ENCODE peak calls at places on chromosomes 11 and 22, in seven cellular contexts. J is ascending aorta, D is K562, W is pancreas, S is cardiac muscle cell, U is endothelial cell of umbilical vein, Z is mammary epithelial cell. A is an unnamed sample. For H3K36me3, the result is how much of the 10 kb centered on the place peaks cover.

GRCh38 chr22:45454260-45454659 is 40.8 kb downstream of the RIBC2 start:
- DNase-seq in J (no peak), D (no peak), W (no peak), S (peak), U (no peak), Z (no peak), A (no peak)

GRCh38 chr11:134498326-134499139 is 86.5 kb upstream of the B3GAT1 start:
- DNase-seq in J (no peak), D (no peak), W (no peak), S (no peak), U (no peak), Z (no peak), A (no peak)

GRCh38 chr11:71988050-71988449 is 10.7 kb upstream of the IL18BP start:
- DNase-seq in J (no peak), D (no peak), W (no peak), S (peak), U (no peak), Z (no peak), A (no peak)

GRCh38 chr11:47305734-47306483 is 36.0 kb downstream of the MADD start:
- DNase-seq in J (no peak), D (no peak), W (no peak), S (no peak), U (no peak), Z (no peak), A (no peak)

GRCh38 chr11:17439316-17439782 is 37.3 kb downstream of the ABCC8 start:
- DNase-seq in J (no peak), D (no peak), W (peak), S (no peak), U (no peak), Z (no peak), A (peak)

GRCh38 chr22:23534851-23535717 is 45.0 kb downstream of the IGLL1 start:
- DNase-seq in J (no peak), D (no peak), W (no peak), S (no peak), U (no peak), Z (no peak), A (no peak)

GRCh38 chr11:87259731-87260130 is 222.0 kb downstream of the TMEM135 start:
- DNase-seq in J (no peak), D (no peak), W (no peak), S (peak), U (no peak), Z (no peak), A (no peak)

GRCh38 chr11:32960553-32961164 is 55.0 kb upstream of the DEPDC7 start:
- DNase-seq in J (no peak), D (peak), W (no peak), S (peak), U (peak), Z (peak), A (peak)

GRCh38 chr11:16252373-16252772 is 104.0 kb downstream of the SOX6 start:
- DNase-seq in J (no peak), D (no peak), W (no peak), S (peak), U (peak), Z (no peak), A (peak)

GRCh38 chr11:118889796-118890195 is 6.1 kb downstream of the CXCR5 start:
- DNase-seq in J (peak), D (no peak), W (peak), S (peak), U (no peak), Z (peak), A (no peak)

GRCh38 chr11:1388763-1389102 is 1.0 kb upstream of the BRSK2 start:
- DNase-seq in J (no peak), D (no peak), W (no peak), S (no peak), U (no peak), Z (no peak), A (no peak)

GRCh38 chr11:48004456-48004855 is 24.1 kb downstream of the PTPRJ start:
- DNase-seq in J (no peak), D (no peak), W (no peak), S (no peak), U (no peak), Z (no peak), A (no peak)

GRCh38 chr22:17866127-17866526 is 91.9 kb upstream of the BID start:
- DNase-seq in J (no peak), D (no peak), W (no peak), S (no peak), U (no peak), Z (no peak), A (no peak)

GRCh38 chr22:38034884-38035529 is 22.2 kb upstream of the PICK1 start:
- DNase-seq in J (no peak), D (no peak), W (no peak), S (no peak), U (no peak), Z (no peak), A (no peak)

GRCh38 chr11:44264126-44264749 is 45.7 kb downstream of the ALX4 start:
- DNase-seq in J (no peak), D (no peak), W (no peak), S (no peak), U (no peak), Z (no peak), A (no peak)

GRCh38 chr11:36149538-36150242 is 139.5 kb downstream of the COMMD9 start:
- DNase-seq in J (peak), D (peak), W (peak), S (peak), U (peak), Z (peak), A (peak)
- TF ChIP-seq CTCF in J (no peak), D (peak), W (no peak), S (peak), U (peak), Z (peak), A (peak)

DNA sequence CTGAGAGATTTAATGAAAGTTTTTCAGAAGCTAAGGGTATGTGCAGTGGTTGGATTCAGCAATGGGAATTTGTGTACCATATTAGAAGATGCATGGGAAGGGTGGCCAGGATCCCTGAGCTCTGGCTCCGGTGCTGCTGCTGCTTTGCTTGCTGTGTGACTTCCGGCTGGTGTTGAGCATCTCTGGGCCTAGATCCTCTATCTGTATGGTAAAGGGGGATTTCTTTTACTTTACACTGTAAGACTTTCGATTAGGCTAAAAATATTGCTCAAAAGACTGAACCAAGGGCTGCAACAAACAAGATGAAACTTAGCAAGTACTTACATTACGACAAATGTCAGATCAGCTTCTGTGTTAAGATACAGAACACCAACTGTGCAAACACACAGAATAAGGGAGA is 39.1 kb downstream of the XRRA1 start:
- DNase-seq in J (no peak), D (no peak), W (no peak), S (no peak), U (no peak), Z (no peak), A (no peak)
- H3K4me3 ChIP-seq in J (no peak), D (no peak), W (no peak), S (no peak), U (no peak), Z (no peak), A (no peak)

DNA sequence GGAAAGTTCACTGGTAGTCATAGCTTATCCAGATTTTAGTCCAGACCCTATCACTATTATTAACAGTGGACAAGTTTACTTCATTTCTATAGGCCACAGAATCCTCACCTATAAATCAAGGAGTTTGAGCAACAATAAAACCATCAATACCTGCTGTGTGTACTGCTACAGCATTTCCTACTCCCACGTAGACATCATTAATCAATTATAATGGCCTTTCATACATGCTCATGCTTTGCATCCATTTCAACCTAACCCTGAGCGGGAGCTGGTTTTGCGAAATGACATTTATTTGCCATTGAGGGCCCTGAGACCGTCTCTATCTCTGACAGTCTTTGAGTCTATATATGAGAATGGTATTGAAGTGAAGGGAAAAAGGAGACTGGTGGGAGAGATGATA is 312.3 kb downstream of the FAT3 start:
- DNase-seq in J (no peak), D (no peak), W (no peak), S (no peak), U (no peak), Z (no peak), A (no peak)
- H3K36me3 ChIP-seq in J (under half), D (under half), W (under half), S (under half), U (under half), Z (under half), A (under half)

GRCh38 chr22:41561335-41561734 is 525 bp downstream of the CSDC2 start:
- DNase-seq in J (no peak), D (no peak), W (no peak), S (no peak), U (no peak), Z (no peak), A (no peak)

GRCh38 chr22:41560095-41560487 is 719 bp upstream of the CSDC2 start:
- DNase-seq in J (no peak), D (no peak), W (no peak), S (no peak), U (no peak), Z (no peak), A (no peak)

GRCh38 chr22:41561788-41562187 is 978 bp downstream of the CSDC2 start:
- DNase-seq in J (no peak), D (no peak), W (peak), S (no peak), U (no peak), Z (no peak), A (no peak)

GRCh38 chr22:41555325-41555724 is 5.5 kb upstream of the CSDC2 start:
- DNase-seq in J (no peak), D (no peak), W (no peak), S (peak), U (no peak), Z (no peak), A (no peak)

GRCh38 chr22:41557401-41558240 is 3.2 kb upstream of the CSDC2 start:
- DNase-seq in J (peak), D (peak), W (peak), S (peak), U (peak), Z (peak), A (peak)
- TF ChIP-seq CTCF in J (no peak), D (no peak), W (no peak), S (no peak), U (no peak), Z (no peak), A (no peak)

DNA sequence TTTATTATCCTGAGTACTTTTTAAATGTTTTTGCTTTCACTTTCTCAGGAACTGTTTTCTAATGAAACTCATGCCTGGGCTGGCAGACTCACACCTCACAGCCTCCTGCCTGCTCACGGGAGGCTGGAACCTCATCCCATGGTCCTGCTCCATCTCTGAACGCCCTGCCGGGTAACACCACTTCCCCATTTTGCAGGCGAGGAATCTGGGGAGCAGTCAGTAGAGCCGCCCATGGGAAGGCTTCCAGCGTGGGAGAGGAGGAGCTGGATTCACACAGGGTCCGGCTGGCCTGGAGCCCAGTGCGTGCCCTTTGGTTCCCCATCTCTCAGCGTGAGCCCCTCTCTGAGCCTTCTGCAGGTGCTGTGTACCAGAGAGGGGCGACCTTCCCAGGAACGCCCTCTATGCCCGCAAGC is 53.6 kb downstream of the SCUBE1 start:
- DNase-seq in J (no peak), D (no peak), W (no peak), S (peak), U (peak), Z (no peak), A (no peak)
- H3K4me3 ChIP-seq in J (peak), D (no peak), W (no peak), S (no peak), U (no peak), Z (no peak), A (no peak)

GRCh38 chr11:68596231-68596630 is 88.1 kb upstream of the GAL start:
- DNase-seq in J (no peak), D (no peak), W (no peak), S (no peak), U (peak), Z (no peak), A (no peak)
- H3K36me3 ChIP-seq in J (half or more), D (half or more), W (under half), S (half or more), U (under half), Z (under half), A (under half)

DNA sequence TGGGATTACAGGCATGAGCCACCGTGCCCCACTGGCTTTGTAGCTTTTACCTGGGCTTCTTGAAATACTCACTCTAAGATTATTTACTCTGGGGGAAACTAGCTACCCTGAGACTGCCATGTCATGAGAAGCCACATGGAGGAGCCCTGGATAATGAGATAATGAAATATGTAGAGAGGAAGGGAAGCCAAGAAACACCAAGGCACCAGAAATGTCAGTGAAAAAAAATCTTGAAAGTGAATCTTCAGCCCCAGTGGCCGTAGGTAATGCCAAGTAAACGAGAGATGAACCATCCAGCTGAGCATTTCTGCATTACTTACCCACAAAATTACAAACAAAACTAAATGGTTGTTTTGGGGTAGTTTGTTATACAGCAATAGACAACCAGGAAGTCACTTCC is 125.6 kb downstream of the APIP start:
- DNase-seq in J (no peak), D (no peak), W (no peak), S (no peak), U (peak), Z (peak), A (peak)
- TF ChIP-seq CTCF in J (no peak), D (peak), W (no peak), S (peak), U (peak), Z (peak), A (peak)

DNA sequence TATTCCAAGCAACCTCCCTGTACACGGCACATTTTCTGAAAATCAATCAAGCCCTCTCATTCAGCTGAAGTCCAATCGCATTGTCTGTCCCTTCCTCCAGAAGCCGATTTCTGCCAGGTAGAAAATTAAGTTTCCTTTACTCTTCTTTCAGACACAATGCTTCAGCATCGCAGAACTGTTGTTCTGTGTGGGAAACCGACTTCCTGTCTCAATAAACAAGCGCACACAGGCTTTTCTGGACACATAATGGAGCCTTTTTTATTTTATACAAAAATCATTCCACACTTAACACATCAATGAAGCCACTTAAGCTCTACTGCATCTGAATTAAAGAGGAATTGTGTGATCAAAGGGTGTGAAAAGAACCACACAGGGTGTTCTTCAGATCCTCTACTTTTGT is 75.5 kb downstream of the BLID start:
- DNase-seq in J (no peak), D (no peak), W (no peak), S (peak), U (no peak), Z (peak), A (no peak)
- H3K4me3 ChIP-seq in J (no peak), D (no peak), W (no peak), S (no peak), U (no peak), Z (no peak), A (no peak)

GRCh38 chr11:29751618-29752017 is 265.2 kb downstream of the KCNA4 start:
- DNase-seq in J (no peak), D (no peak), W (no peak), S (no peak), U (no peak), Z (peak), A (peak)

GRCh38 chr11:29750392-29750791 is 266.4 kb downstream of the KCNA4 start:
- DNase-seq in J (no peak), D (no peak), W (no peak), S (no peak), U (no peak), Z (no peak), A (no peak)

DNA sequence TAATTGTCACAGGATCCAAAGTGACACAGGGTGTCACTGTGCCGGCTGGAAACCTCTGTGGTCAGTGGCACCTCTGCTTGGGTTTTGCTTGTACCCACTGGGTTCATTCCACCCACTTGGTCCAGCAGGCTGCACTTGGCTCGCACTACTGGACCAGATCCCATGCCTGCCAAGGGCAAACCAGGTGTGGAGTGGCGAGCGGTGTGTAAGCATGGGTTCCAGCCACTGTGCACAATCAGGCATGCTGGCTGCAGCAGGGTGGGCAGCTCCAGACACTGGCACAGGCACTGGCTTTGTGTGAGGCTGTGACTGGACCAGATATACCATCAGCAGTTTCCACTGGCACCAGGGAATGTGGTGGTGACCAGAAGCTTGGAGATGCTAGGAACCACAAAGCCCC is 261.4 kb downstream of the KCNA4 start:
- DNase-seq in J (no peak), D (no peak), W (no peak), S (no peak), U (no peak), Z (no peak), A (no peak)
- H3K36me3 ChIP-seq in J (under half), D (under half), W (under half), S (under half), U (under half), Z (under half), A (under half)

GRCh38 chr22:44357296-44357961 is 44.7 kb upstream of the SHISAL1 start:
- DNase-seq in J (no peak), D (no peak), W (no peak), S (no peak), U (no peak), Z (no peak), A (no peak)
- TF ChIP-seq CTCF in J (no peak), D (no peak), W (no peak), S (peak), U (no peak), Z (no peak), A (no peak)

A was measured in bronchial epithelial cell.